ENCODE peak calls at places on chromosomes 3 and 15, in five cellular contexts. Y is BJ, X is GM23338, O is C1 segment of cervical spinal cord, I is dorsolateral prefrontal cortex. V is an unnamed sample.

GRCh38 chr15:43218908-43219706 is 1.7 kb downstream of the EPB42 start:
- DNase-seq in O (no peak), X (peak), I (no peak), Y (no peak), V (peak)

GRCh38 chr3:185089343-185089742 is 63.5 kb downstream of the C3orf70 start:
- DNase-seq in O (no peak), X (no peak), Y (no peak), I (no peak), V (no peak)

GRCh38 chr15:76199106-76200082 is 111.9 kb downstream of the ETFA start:
- DNase-seq in Y (no peak), X (no peak), O (peak), I (peak), V (peak)

GRCh38 chr3:194624956-194625355 is 8.3 kb downstream of the TMEM44 start:
- DNase-seq in Y (no peak), I (no peak), O (no peak), X (no peak), V (no peak)

GRCh38 chr3:124762612-124763011 is 32.4 kb downstream of the UMPS start:
- DNase-seq in I (no peak), X (no peak), O (no peak), Y (no peak), V (no peak)

GRCh38 chr3:115038831-115039230 is 108.3 kb downstream of the ZBTB20 start:
- DNase-seq in O (no peak), X (no peak), Y (no peak), I (no peak), V (no peak)

GRCh38 chr15:44595246-44595645 is 58.3 kb downstream of the EIF3J start:
- DNase-seq in I (no peak), Y (no peak), O (no peak), X (no peak), V (no peak)

GRCh38 chr3:73729969-73730440 is 105.3 kb upstream of the PDZRN3 start:
- DNase-seq in I (no peak), O (no peak), Y (no peak), X (no peak), V (peak)

V was measured in islet precursor cell.